ENCODE peak calls at places on chromosomes 13 and 19, in four cellular contexts. One of them, this sample, is unnamed.

GRCh38 chr13:93172109-93172508 is 54.5 kb upstream of the GPC6 start:
- DNase-seq in GM10248: no peak
- DNase-seq in type B pancreatic cell: no peak
- DNase-seq in endothelial cell: peak
- DNase-seq in this sample: no peak

GRCh38 chr13:46031581-46032263 is 20.8 kb downstream of the ZC3H13 start:
- DNase-seq in GM10248: no peak
- DNase-seq in type B pancreatic cell: no peak
- DNase-seq in endothelial cell: no peak
- DNase-seq in this sample: no peak

GRCh38 chr13:45473627-45474026 is 8.9 kb downstream of the COG3 start:
- DNase-seq in GM10248: no peak
- DNase-seq in type B pancreatic cell: no peak
- DNase-seq in endothelial cell: no peak
- DNase-seq in this sample: no peak

GRCh38 chr13:41670873-41671443 is 213.6 kb downstream of the RGCC start:
- DNase-seq in GM10248: no peak
- DNase-seq in type B pancreatic cell: no peak
- DNase-seq in endothelial cell: no peak
- DNase-seq in this sample: no peak

GRCh38 chr13:49869514-49869913 is 66.6 kb downstream of the SPRYD7 start:
- DNase-seq in GM10248: no peak
- DNase-seq in type B pancreatic cell: no peak
- DNase-seq in endothelial cell: peak
- DNase-seq in this sample: peak

GRCh38 chr13:74290324-74290773 is 156.1 kb upstream of the KLF12 start:
- DNase-seq in GM10248: peak
- DNase-seq in type B pancreatic cell: no peak
- DNase-seq in endothelial cell: no peak
- DNase-seq in this sample: peak

GRCh38 chr19:44912854-44913253 is 1.6 kb upstream of the APOC1 start:
- DNase-seq in GM10248: no peak
- DNase-seq in type B pancreatic cell: no peak
- DNase-seq in endothelial cell: no peak
- DNase-seq in this sample: no peak

GRCh38 chr19:18167975-18168645 is 5.5 kb upstream of the IFI30 start:
- DNase-seq in GM10248: peak
- DNase-seq in type B pancreatic cell: no peak
- DNase-seq in endothelial cell: peak
- DNase-seq in this sample: peak

GRCh38 chr13:47038196-47038595 is 141.3 kb upstream of the HTR2A start:
- DNase-seq in GM10248: no peak
- DNase-seq in type B pancreatic cell: no peak
- DNase-seq in endothelial cell: no peak
- DNase-seq in this sample: no peak

This sample was measured in neural crest cell.